ENCODE peak calls at places on chromosomes 7 and 10, in six cellular contexts. K is T1000, I is body of pancreas, G is SW480, T is skeletal muscle cell, M is A549. Z is an unnamed sample.

GRCh38 chr10:16195178-16195769 is 241.5 kb upstream of the PTER start:
- DNase-seq in K (no peak), I (no peak), G (peak), T (no peak), M (no peak), Z (no peak)

GRCh38 chr10:130045091-130045652 is 65.5 kb downstream of the C10orf143 start:
- DNase-seq in K (no peak), I (no peak), G (no peak), T (no peak), M (peak), Z (no peak)

GRCh38 chr10:21832751-21833150 is 170.8 kb downstream of the DNAJC1 start:
- DNase-seq in K (no peak), I (no peak), G (no peak), T (no peak), M (no peak), Z (no peak)

GRCh38 chr7:158289761-158290523 is 297.7 kb downstream of the PTPRN2 start:
- DNase-seq in K (no peak), I (no peak), G (no peak), T (no peak), M (no peak), Z (no peak)

GRCh38 chr10:96025566-96025965 is 17.8 kb upstream of the CCNJ start:
- DNase-seq in K (no peak), I (no peak), G (peak), T (no peak), M (peak), Z (no peak)

GRCh38 chr10:103584216-103585010 is 90.9 kb downstream of the NEURL1 start:
- DNase-seq in K (no peak), I (no peak), G (no peak), T (no peak), M (no peak), Z (no peak)

GRCh38 chr10:87775766-87776165 is 42.3 kb downstream of the ATAD1 start:
- DNase-seq in K (no peak), I (no peak), G (no peak), T (no peak), M (no peak), Z (no peak)

GRCh38 chr7:77327067-77327931 is 88.8 kb downstream of the GSAP start:
- DNase-seq in K (peak), I (peak), G (peak), T (peak), M (no peak), Z (no peak)

GRCh38 chr7:99366646-99367045 is 7.9 kb upstream of the ARPC1B start:
- DNase-seq in K (no peak), I (no peak), G (no peak), T (no peak), M (no peak), Z (no peak)

GRCh38 chr10:29736325-29737208 is 101.8 kb upstream of the SVIL start:
- DNase-seq in K (peak), I (peak), G (peak), T (no peak), M (peak), Z (no peak)

GRCh38 chr10:126408953-126409641 is 20.8 kb upstream of the ADAM12 start:
- DNase-seq in K (no peak), I (no peak), G (no peak), T (no peak), M (no peak), Z (no peak)

GRCh38 chr7:158183431-158183830 is 404.2 kb downstream of the PTPRN2 start:
- DNase-seq in K (no peak), I (no peak), G (no peak), T (no peak), M (no peak), Z (no peak)

GRCh38 chr7:42315631-42316030 is 78.6 kb upstream of the GLI3 start:
- DNase-seq in K (no peak), I (no peak), G (peak), T (peak), M (no peak), Z (peak)

GRCh38 chr10:43230101-43230908 is 36.6 kb downstream of the RASGEF1A start:
- DNase-seq in K (no peak), I (no peak), G (no peak), T (no peak), M (no peak), Z (no peak)

GRCh38 chr10:17056781-17057191 is 72.8 kb downstream of the CUBN start:
- DNase-seq in K (no peak), I (no peak), G (no peak), T (no peak), M (no peak), Z (peak)

GRCh38 chr10:131885391-131886165 is 15.2 kb upstream of the PPP2R2D start:
- DNase-seq in K (peak), I (peak), G (peak), T (no peak), M (peak), Z (no peak)

GRCh38 chr7:135509589-135509838 is 388 bp downstream of the CNOT4 start:
- DNase-seq in K (no peak), I (no peak), G (no peak), T (no peak), M (no peak), Z (no peak)

GRCh38 chr10:85048644-85049043 is 720.3 kb downstream of the CCSER2 start:
- DNase-seq in K (no peak), I (no peak), G (no peak), T (no peak), M (no peak), Z (no peak)

GRCh38 chr10:11175823-11176243 is 158.2 kb downstream of the CELF2 start:
- DNase-seq in K (no peak), I (peak), G (no peak), T (no peak), M (no peak), Z (no peak)

GRCh38 chr10:33337335-33337854 is 2.9 kb upstream of the NRP1 start:
- DNase-seq in K (no peak), I (peak), G (no peak), T (peak), M (peak), Z (peak)

GRCh38 chr7:3436746-3437145 is 135.7 kb downstream of the SDK1 start:
- DNase-seq in K (no peak), I (no peak), G (peak), T (peak), M (peak), Z (peak)

GRCh38 chr7:152897401-152897800 is 137.8 kb downstream of the ACTR3B start:
- DNase-seq in K (no peak), I (no peak), G (no peak), T (no peak), M (no peak), Z (no peak)

GRCh38 chr10:124093076-124093773 is at the start of gene CHST15:
- DNase-seq in K (no peak), I (peak), G (peak), T (no peak), M (peak), Z (peak)

GRCh38 chr10:12107781-12108180 is 21.7 kb upstream of the SEC61A2 start:
- DNase-seq in K (no peak), I (no peak), G (no peak), T (no peak), M (no peak), Z (no peak)

GRCh38 chr10:96641396-96641795 is 54.6 kb upstream of the TM9SF3 start:
- DNase-seq in K (no peak), I (no peak), G (no peak), T (no peak), M (no peak), Z (no peak)

GRCh38 chr7:122305475-122306319 is 1.1 kb upstream of the FEZF1 start:
- DNase-seq in K (no peak), I (no peak), G (peak), T (no peak), M (peak), Z (no peak)

GRCh38 chr7:39746162-39746782 is 122.9 kb downstream of the RALA start:
- DNase-seq in K (peak), I (peak), G (peak), T (peak), M (peak), Z (peak)

GRCh38 chr7:34596887-34597286 is 61.1 kb upstream of the NPSR1 start:
- DNase-seq in K (no peak), I (no peak), G (peak), T (no peak), M (peak), Z (no peak)

GRCh38 chr10:87578799-87579401 is 74.2 kb downstream of the MINPP1 start:
- DNase-seq in K (no peak), I (no peak), G (peak), T (no peak), M (peak), Z (no peak)

GRCh38 chr7:47444376-47445098 is 137.4 kb downstream of the TNS3 start:
- DNase-seq in K (no peak), I (peak), G (peak), T (no peak), M (peak), Z (no peak)

GRCh38 chr10:108862691-108863350 is 1060.5 kb downstream of the XPNPEP1 start:
- DNase-seq in K (no peak), I (no peak), G (peak), T (no peak), M (no peak), Z (peak)

GRCh38 chr10:58985216-58985615 is 191.2 kb upstream of the PHYHIPL start:
- DNase-seq in K (no peak), I (no peak), G (no peak), T (no peak), M (no peak), Z (no peak)

GRCh38 chr10:52172581-52172980 is 141.5 kb upstream of the DKK1 start:
- DNase-seq in K (no peak), I (no peak), G (no peak), T (no peak), M (peak), Z (no peak)

GRCh38 chr7:158013085-158013668 is 574.4 kb downstream of the PTPRN2 start:
- DNase-seq in K (no peak), I (no peak), G (no peak), T (no peak), M (no peak), Z (no peak)

GRCh38 chr10:2399482-2399881 is 662.2 kb upstream of the ADARB2 start:
- DNase-seq in K (no peak), I (no peak), G (no peak), T (no peak), M (no peak), Z (no peak)

GRCh38 chr7:3301472-3301778 is 373 bp downstream of the SDK1 start:
- DNase-seq in K (no peak), I (no peak), G (no peak), T (no peak), M (no peak), Z (no peak)

GRCh38 chr10:103507235-103508191 is 14.0 kb downstream of the NEURL1 start:
- DNase-seq in K (no peak), I (peak), G (peak), T (no peak), M (no peak), Z (no peak)

GRCh38 chr10:110083884-110084283 is 76.1 kb downstream of the ADD3 start:
- DNase-seq in K (no peak), I (no peak), G (no peak), T (no peak), M (peak), Z (no peak)

GRCh38 chr7:69947998-69948397 is 349.7 kb downstream of the AUTS2 start:
- DNase-seq in K (no peak), I (no peak), G (no peak), T (no peak), M (no peak), Z (no peak)

GRCh38 chr7:38068461-38068860 is 109.6 kb upstream of the STARD3NL start:
- DNase-seq in K (no peak), I (no peak), G (no peak), T (no peak), M (no peak), Z (no peak)

Z was measured in astrocyte of the cerebellum.